ENCODE peak calls at places on chromosome 7, in five cellular contexts. One of them, this sample, is unnamed.

GRCh38 chr7:40008218-40008815 is 58.3 kb downstream of the CDK13 start:
- DNase-seq in fibroblast of villous mesenchyme: peak
- DNase-seq in left ventricle myocardium inferior: no peak
- DNase-seq in hepatocyte: no peak
- DNase-seq in left lung: no peak
- DNase-seq in this sample: peak

GRCh38 chr7:92695308-92696261 is 105.4 kb upstream of the FAM133B start:
- DNase-seq in fibroblast of villous mesenchyme: peak
- DNase-seq in hepatocyte: peak
- DNase-seq in left lung: peak
- DNase-seq in left ventricle myocardium inferior: peak
- DNase-seq in this sample: peak

GRCh38 chr7:95104739-95105138 is 197.3 kb downstream of the PPP1R9A start:
- DNase-seq in hepatocyte: peak
- DNase-seq in left lung: no peak
- DNase-seq in fibroblast of villous mesenchyme: peak
- DNase-seq in left ventricle myocardium inferior: no peak
- DNase-seq in this sample: peak

GRCh38 chr7:150876817-150877526 is 24.7 kb downstream of the AOC1 start:
- DNase-seq in left lung: peak
- DNase-seq in fibroblast of villous mesenchyme: peak
- DNase-seq in hepatocyte: peak
- DNase-seq in left ventricle myocardium inferior: peak
- DNase-seq in this sample: peak

GRCh38 chr7:99383791-99384370 is 9.4 kb downstream of the ARPC1B start:
- DNase-seq in left lung: no peak
- DNase-seq in fibroblast of villous mesenchyme: no peak
- DNase-seq in left ventricle myocardium inferior: no peak
- DNase-seq in hepatocyte: no peak
- DNase-seq in this sample: no peak

GRCh38 chr7:106772655-106773108 is 92.4 kb upstream of the PIK3CG start:
- DNase-seq in left ventricle myocardium inferior: no peak
- DNase-seq in hepatocyte: no peak
- DNase-seq in left lung: no peak
- DNase-seq in fibroblast of villous mesenchyme: peak
- DNase-seq in this sample: peak

GRCh38 chr7:55485501-55486171 is 86.7 kb downstream of the VOPP1 start:
- DNase-seq in left lung: no peak
- DNase-seq in left ventricle myocardium inferior: no peak
- DNase-seq in fibroblast of villous mesenchyme: no peak
- DNase-seq in hepatocyte: no peak
- DNase-seq in this sample: no peak

GRCh38 chr7:152464312-152465117 is 28.7 kb upstream of the KMT2C start:
- DNase-seq in left ventricle myocardium inferior: peak
- DNase-seq in left lung: peak
- DNase-seq in fibroblast of villous mesenchyme: peak
- DNase-seq in hepatocyte: peak
- DNase-seq in this sample: peak

GRCh38 chr7:2771274-2771711 is 72.8 kb downstream of the GNA12 start:
- DNase-seq in left ventricle myocardium inferior: no peak
- DNase-seq in hepatocyte: no peak
- DNase-seq in fibroblast of villous mesenchyme: no peak
- DNase-seq in left lung: no peak
- DNase-seq in this sample: no peak

GRCh38 chr7:30135271-30135550 is 425 bp downstream of the MTURN start:
- DNase-seq in fibroblast of villous mesenchyme: no peak
- DNase-seq in left ventricle myocardium inferior: no peak
- DNase-seq in hepatocyte: no peak
- DNase-seq in left lung: no peak
- DNase-seq in this sample: no peak

GRCh38 chr7:31106303-31107105 is 54.4 kb downstream of the ADCYAP1R1 start:
- DNase-seq in left ventricle myocardium inferior: no peak
- DNase-seq in hepatocyte: no peak
- DNase-seq in fibroblast of villous mesenchyme: no peak
- DNase-seq in left lung: no peak
- DNase-seq in this sample: no peak

GRCh38 chr7:4837041-4837813 is 24.6 kb downstream of the PAPOLB start:
- DNase-seq in left lung: no peak
- DNase-seq in left ventricle myocardium inferior: no peak
- DNase-seq in fibroblast of villous mesenchyme: peak
- DNase-seq in hepatocyte: no peak
- DNase-seq in this sample: peak

GRCh38 chr7:102444961-102445673 is 11.7 kb downstream of the ORAI2 start:
- DNase-seq in left lung: no peak
- DNase-seq in left ventricle myocardium inferior: no peak
- DNase-seq in fibroblast of villous mesenchyme: no peak
- DNase-seq in hepatocyte: no peak
- DNase-seq in this sample: no peak

GRCh38 chr7:102436123-102436522 is 2.7 kb downstream of the ORAI2 start:
- DNase-seq in left lung: no peak
- DNase-seq in fibroblast of villous mesenchyme: no peak
- DNase-seq in left ventricle myocardium inferior: no peak
- DNase-seq in hepatocyte: no peak
- DNase-seq in this sample: no peak

GRCh38 chr7:102445674-102446071 is 12.3 kb downstream of the ORAI2 start:
- DNase-seq in left ventricle myocardium inferior: no peak
- DNase-seq in hepatocyte: no peak
- DNase-seq in left lung: no peak
- DNase-seq in fibroblast of villous mesenchyme: no peak
- DNase-seq in this sample: no peak

GRCh38 chr7:102439963-102440795 is 6.8 kb downstream of the ORAI2 start:
- DNase-seq in left lung: peak
- DNase-seq in hepatocyte: peak
- DNase-seq in fibroblast of villous mesenchyme: peak
- DNase-seq in left ventricle myocardium inferior: peak
- DNase-seq in this sample: peak
- TF ChIP-seq CTCF in left lung: no peak
- TF ChIP-seq CTCF in hepatocyte: no peak
- TF ChIP-seq CTCF in fibroblast of villous mesenchyme: no peak
- TF ChIP-seq CTCF in left ventricle myocardium inferior: no peak
- TF ChIP-seq CTCF in this sample: peak

GRCh38 chr7:47636693-47637175 is 54.8 kb upstream of the TNS3 start:
- DNase-seq in left ventricle myocardium inferior: peak
- DNase-seq in fibroblast of villous mesenchyme: no peak
- DNase-seq in hepatocyte: peak
- DNase-seq in left lung: no peak
- DNase-seq in this sample: peak

GRCh38 chr7:47634273-47634672 is 52.4 kb upstream of the TNS3 start:
- DNase-seq in left ventricle myocardium inferior: no peak
- DNase-seq in fibroblast of villous mesenchyme: no peak
- DNase-seq in left lung: no peak
- DNase-seq in hepatocyte: no peak
- DNase-seq in this sample: no peak

GRCh38 chr7:47633134-47633533 is 51.2 kb upstream of the TNS3 start:
- DNase-seq in hepatocyte: no peak
- DNase-seq in left lung: no peak
- DNase-seq in fibroblast of villous mesenchyme: no peak
- DNase-seq in left ventricle myocardium inferior: no peak
- DNase-seq in this sample: no peak

GRCh38 chr7:47636111-47636692 is 54.3 kb upstream of the TNS3 start:
- DNase-seq in left ventricle myocardium inferior: peak
- DNase-seq in left lung: no peak
- DNase-seq in hepatocyte: no peak
- DNase-seq in fibroblast of villous mesenchyme: no peak
- DNase-seq in this sample: no peak

GRCh38 chr7:47635091-47636090 is 53.5 kb upstream of the TNS3 start:
- DNase-seq in fibroblast of villous mesenchyme: no peak
- DNase-seq in left ventricle myocardium inferior: no peak
- DNase-seq in hepatocyte: peak
- DNase-seq in left lung: peak
- DNase-seq in this sample: peak
- H3K4me3 ChIP-seq in fibroblast of villous mesenchyme: no peak
- H3K4me3 ChIP-seq in left ventricle myocardium inferior: no peak
- H3K4me3 ChIP-seq in hepatocyte: no peak
- H3K4me3 ChIP-seq in left lung: no peak
- H3K4me3 ChIP-seq in this sample: no peak

DNA sequence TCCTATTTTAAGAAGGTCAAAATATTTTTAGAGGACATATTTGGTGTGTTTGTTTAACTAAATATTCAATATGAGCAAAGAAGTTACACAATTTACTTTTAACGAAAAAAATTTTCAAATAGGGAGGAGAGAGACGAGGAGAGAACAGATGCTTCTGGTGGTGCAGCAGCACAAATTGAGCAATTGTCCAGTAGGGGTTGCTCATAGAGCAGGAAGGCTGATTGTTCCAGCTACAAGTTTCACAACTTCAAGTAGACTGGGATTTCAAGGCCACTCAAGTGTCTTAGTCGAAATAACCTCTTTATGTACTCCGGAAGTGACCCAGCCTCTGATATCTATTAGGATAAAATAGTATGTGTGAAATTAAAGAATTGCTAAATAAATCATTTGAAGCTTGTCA is 197.9 kb downstream of the HDAC9 start:
- DNase-seq in fibroblast of villous mesenchyme: peak
- DNase-seq in hepatocyte: peak
- DNase-seq in left lung: no peak
- DNase-seq in left ventricle myocardium inferior: no peak
- DNase-seq in this sample: peak
- TF ChIP-seq CTCF in fibroblast of villous mesenchyme: peak
- TF ChIP-seq CTCF in hepatocyte: peak
- TF ChIP-seq CTCF in left lung: peak
- TF ChIP-seq CTCF in left ventricle myocardium inferior: peak
- TF ChIP-seq CTCF in this sample: peak

DNA sequence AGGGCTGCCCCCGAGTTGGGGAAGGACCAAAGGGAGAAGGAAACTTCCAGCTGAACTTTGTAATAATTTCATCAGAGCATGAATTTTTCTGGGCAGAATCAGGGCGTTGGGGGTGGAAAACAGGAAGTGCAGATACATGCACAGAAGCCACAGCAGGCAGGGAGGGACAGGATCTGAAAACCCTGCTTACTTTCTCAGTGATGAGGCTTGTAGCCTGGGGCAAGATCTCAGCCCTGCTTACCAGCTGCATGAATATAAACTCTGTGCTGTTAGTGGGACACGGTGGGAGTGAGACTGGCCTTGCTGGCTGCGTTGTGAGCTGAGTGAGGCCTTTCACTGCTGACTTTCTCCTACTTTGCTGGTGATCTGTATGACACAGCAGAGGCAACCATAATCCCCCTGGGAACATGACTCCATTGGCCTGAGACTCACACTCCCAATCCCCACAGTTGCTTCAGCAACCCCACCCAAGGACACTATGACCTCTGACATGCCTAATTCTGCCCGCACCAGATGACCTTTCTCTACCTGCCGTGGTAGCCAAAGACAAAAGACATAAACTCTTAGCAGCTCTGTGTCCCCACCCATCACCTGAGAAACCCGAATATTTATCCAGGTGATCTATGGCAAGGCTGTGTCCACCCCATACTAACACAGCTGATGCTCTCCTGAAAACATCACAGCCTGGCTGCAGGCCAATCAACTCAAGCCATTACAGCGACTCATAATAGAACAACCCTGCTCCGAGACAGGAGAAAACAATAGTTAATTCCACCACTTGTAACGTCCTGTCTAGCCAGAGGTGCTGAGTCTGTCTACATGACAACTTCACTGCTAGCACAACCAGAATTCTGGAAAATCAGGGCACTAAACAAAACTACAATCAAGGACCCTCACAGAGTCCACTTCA is 190.7 kb upstream of the CHRM2 start:
- DNase-seq in left lung: no peak
- DNase-seq in fibroblast of villous mesenchyme: peak
- DNase-seq in left ventricle myocardium inferior: no peak
- DNase-seq in hepatocyte: no peak
- DNase-seq in this sample: peak
- H3K4me3 ChIP-seq in left lung: no peak
- H3K4me3 ChIP-seq in fibroblast of villous mesenchyme: no peak
- H3K4me3 ChIP-seq in left ventricle myocardium inferior: no peak
- H3K4me3 ChIP-seq in hepatocyte: no peak
- H3K4me3 ChIP-seq in this sample: no peak

GRCh38 chr7:133051719-133052118 is 30.2 kb downstream of the CHCHD3 start:
- DNase-seq in fibroblast of villous mesenchyme: no peak
- DNase-seq in hepatocyte: no peak
- DNase-seq in left ventricle myocardium inferior: no peak
- DNase-seq in left lung: no peak
- DNase-seq in this sample: no peak

GRCh38 chr7:133052826-133053225 is 29.1 kb downstream of the CHCHD3 start:
- DNase-seq in hepatocyte: no peak
- DNase-seq in left ventricle myocardium inferior: no peak
- DNase-seq in left lung: no peak
- DNase-seq in fibroblast of villous mesenchyme: no peak
- DNase-seq in this sample: no peak

GRCh38 chr7:133050200-133050995 is 31.5 kb downstream of the CHCHD3 start:
- DNase-seq in left ventricle myocardium inferior: no peak
- DNase-seq in fibroblast of villous mesenchyme: peak
- DNase-seq in hepatocyte: no peak
- DNase-seq in left lung: no peak
- DNase-seq in this sample: no peak

GRCh38 chr7:133052357-133052756 is 29.5 kb downstream of the CHCHD3 start:
- DNase-seq in left lung: no peak
- DNase-seq in fibroblast of villous mesenchyme: no peak
- DNase-seq in left ventricle myocardium inferior: no peak
- DNase-seq in hepatocyte: no peak
- DNase-seq in this sample: peak

GRCh38 chr7:133051066-133051465 is 30.8 kb downstream of the CHCHD3 start:
- DNase-seq in left lung: no peak
- DNase-seq in fibroblast of villous mesenchyme: peak
- DNase-seq in left ventricle myocardium inferior: no peak
- DNase-seq in hepatocyte: peak
- DNase-seq in this sample: peak
- TF ChIP-seq CTCF in left lung: peak
- TF ChIP-seq CTCF in fibroblast of villous mesenchyme: peak
- TF ChIP-seq CTCF in left ventricle myocardium inferior: peak
- TF ChIP-seq CTCF in hepatocyte: peak
- TF ChIP-seq CTCF in this sample: peak

This sample was measured in cardiac fibroblast.